ENCODE peak calls at places on chromosomes 2 and 18, in seven cellular contexts. One of them, this sample, is unnamed.

GRCh38 chr18:49733321-49733720 is 80.0 kb downstream of the ACAA2 start:
- DNase-seq in activated CD8-positive, alpha-beta memory T cell treated with anti-CD3 and anti-CD28 coated beads for 24 hours: no peak
- DNase-seq in GM10248: no peak
- DNase-seq in activated CD4-positive, alpha-beta T cell treated with anti-CD3 and anti-CD28 coated beads for 36 hours: no peak
- DNase-seq in stimulated activated CD4-positive, alpha-beta T cell treated with anti-CD3 and anti-CD28 coated beads, Interleukin-4, amount 100 ng/mL, for 48 hours: no peak
- DNase-seq in stimulated activated CD8-positive, alpha-beta memory T cell treated with anti-CD3 and anti-CD28 coated beads, Interleukin-15, amount 100 ng/mL, for 24 hours: no peak
- DNase-seq in RWPE1: no peak
- DNase-seq in this sample: no peak

GRCh38 chr2:134127496-134127895 is 126.4 kb upstream of the MGAT5 start:
- DNase-seq in activated CD8-positive, alpha-beta memory T cell treated with anti-CD3 and anti-CD28 coated beads for 24 hours: peak; percentile 76
- DNase-seq in GM10248: peak; percentile 40
- DNase-seq in activated CD4-positive, alpha-beta T cell treated with anti-CD3 and anti-CD28 coated beads for 36 hours: peak; percentile 84
- DNase-seq in stimulated activated CD4-positive, alpha-beta T cell treated with anti-CD3 and anti-CD28 coated beads, Interleukin-4, amount 100 ng/mL, for 48 hours: peak; percentile 50
- DNase-seq in stimulated activated CD8-positive, alpha-beta memory T cell treated with anti-CD3 and anti-CD28 coated beads, Interleukin-15, amount 100 ng/mL, for 24 hours: no peak
- DNase-seq in RWPE1: no peak
- DNase-seq in this sample: no peak

GRCh38 chr2:74188696-74189095 is 9.7 kb upstream of the MTHFD2 start:
- DNase-seq in activated CD8-positive, alpha-beta memory T cell treated with anti-CD3 and anti-CD28 coated beads for 24 hours: no peak
- DNase-seq in GM10248: no peak
- DNase-seq in activated CD4-positive, alpha-beta T cell treated with anti-CD3 and anti-CD28 coated beads for 36 hours: no peak
- DNase-seq in stimulated activated CD4-positive, alpha-beta T cell treated with anti-CD3 and anti-CD28 coated beads, Interleukin-4, amount 100 ng/mL, for 48 hours: no peak
- DNase-seq in stimulated activated CD8-positive, alpha-beta memory T cell treated with anti-CD3 and anti-CD28 coated beads, Interleukin-15, amount 100 ng/mL, for 24 hours: no peak
- DNase-seq in RWPE1: no peak
- DNase-seq in this sample: no peak

GRCh38 chr2:61793389-61793836 is 60.4 kb downstream of the FAM161A start:
- DNase-seq in activated CD8-positive, alpha-beta memory T cell treated with anti-CD3 and anti-CD28 coated beads for 24 hours: peak; percentile 80
- DNase-seq in GM10248: peak; percentile 88
- DNase-seq in activated CD4-positive, alpha-beta T cell treated with anti-CD3 and anti-CD28 coated beads for 36 hours: peak; percentile 85
- DNase-seq in stimulated activated CD4-positive, alpha-beta T cell treated with anti-CD3 and anti-CD28 coated beads, Interleukin-4, amount 100 ng/mL, for 48 hours: peak; percentile 58
- DNase-seq in stimulated activated CD8-positive, alpha-beta memory T cell treated with anti-CD3 and anti-CD28 coated beads, Interleukin-15, amount 100 ng/mL, for 24 hours: peak; percentile 10
- DNase-seq in RWPE1: peak; percentile 47
- DNase-seq in this sample: peak; percentile 77

GRCh38 chr2:47173986-47174730 is 19.1 kb upstream of the STPG4 start:
- DNase-seq in activated CD8-positive, alpha-beta memory T cell treated with anti-CD3 and anti-CD28 coated beads for 24 hours: no peak
- DNase-seq in GM10248: no peak
- DNase-seq in activated CD4-positive, alpha-beta T cell treated with anti-CD3 and anti-CD28 coated beads for 36 hours: no peak
- DNase-seq in stimulated activated CD4-positive, alpha-beta T cell treated with anti-CD3 and anti-CD28 coated beads, Interleukin-4, amount 100 ng/mL, for 48 hours: no peak
- DNase-seq in stimulated activated CD8-positive, alpha-beta memory T cell treated with anti-CD3 and anti-CD28 coated beads, Interleukin-15, amount 100 ng/mL, for 24 hours: no peak
- DNase-seq in RWPE1: no peak
- DNase-seq in this sample: no peak

GRCh38 chr2:157032019-157032418 is 225.5 kb upstream of the GALNT5 start:
- DNase-seq in activated CD8-positive, alpha-beta memory T cell treated with anti-CD3 and anti-CD28 coated beads for 24 hours: no peak
- DNase-seq in GM10248: no peak
- DNase-seq in activated CD4-positive, alpha-beta T cell treated with anti-CD3 and anti-CD28 coated beads for 36 hours: no peak
- DNase-seq in stimulated activated CD4-positive, alpha-beta T cell treated with anti-CD3 and anti-CD28 coated beads, Interleukin-4, amount 100 ng/mL, for 48 hours: no peak
- DNase-seq in stimulated activated CD8-positive, alpha-beta memory T cell treated with anti-CD3 and anti-CD28 coated beads, Interleukin-15, amount 100 ng/mL, for 24 hours: no peak
- DNase-seq in RWPE1: peak; percentile 82
- DNase-seq in this sample: peak; percentile 80

GRCh38 chr2:1366546-1367134 is 46.6 kb upstream of the TPO start:
- DNase-seq in activated CD8-positive, alpha-beta memory T cell treated with anti-CD3 and anti-CD28 coated beads for 24 hours: no peak
- DNase-seq in GM10248: no peak
- DNase-seq in activated CD4-positive, alpha-beta T cell treated with anti-CD3 and anti-CD28 coated beads for 36 hours: peak; percentile 14
- DNase-seq in stimulated activated CD4-positive, alpha-beta T cell treated with anti-CD3 and anti-CD28 coated beads, Interleukin-4, amount 100 ng/mL, for 48 hours: no peak
- DNase-seq in stimulated activated CD8-positive, alpha-beta memory T cell treated with anti-CD3 and anti-CD28 coated beads, Interleukin-15, amount 100 ng/mL, for 24 hours: no peak
- DNase-seq in RWPE1: no peak
- DNase-seq in this sample: no peak

GRCh38 chr18:37435996-37436395 is 129.6 kb downstream of the CELF4 start:
- DNase-seq in activated CD8-positive, alpha-beta memory T cell treated with anti-CD3 and anti-CD28 coated beads for 24 hours: no peak
- DNase-seq in GM10248: no peak
- DNase-seq in activated CD4-positive, alpha-beta T cell treated with anti-CD3 and anti-CD28 coated beads for 36 hours: no peak
- DNase-seq in stimulated activated CD4-positive, alpha-beta T cell treated with anti-CD3 and anti-CD28 coated beads, Interleukin-4, amount 100 ng/mL, for 48 hours: no peak
- DNase-seq in stimulated activated CD8-positive, alpha-beta memory T cell treated with anti-CD3 and anti-CD28 coated beads, Interleukin-15, amount 100 ng/mL, for 24 hours: no peak
- DNase-seq in RWPE1: no peak
- DNase-seq in this sample: peak; percentile 37

GRCh38 chr18:51807336-51807735 is 532.7 kb upstream of the DCC start:
- DNase-seq in activated CD8-positive, alpha-beta memory T cell treated with anti-CD3 and anti-CD28 coated beads for 24 hours: no peak
- DNase-seq in GM10248: no peak
- DNase-seq in activated CD4-positive, alpha-beta T cell treated with anti-CD3 and anti-CD28 coated beads for 36 hours: no peak
- DNase-seq in stimulated activated CD4-positive, alpha-beta T cell treated with anti-CD3 and anti-CD28 coated beads, Interleukin-4, amount 100 ng/mL, for 48 hours: no peak
- DNase-seq in stimulated activated CD8-positive, alpha-beta memory T cell treated with anti-CD3 and anti-CD28 coated beads, Interleukin-15, amount 100 ng/mL, for 24 hours: no peak
- DNase-seq in RWPE1: no peak
- DNase-seq in this sample: no peak

GRCh38 chr2:96531366-96531765 is 5.2 kb upstream of the ARID5A start:
- DNase-seq in activated CD8-positive, alpha-beta memory T cell treated with anti-CD3 and anti-CD28 coated beads for 24 hours: no peak
- DNase-seq in GM10248: no peak
- DNase-seq in activated CD4-positive, alpha-beta T cell treated with anti-CD3 and anti-CD28 coated beads for 36 hours: peak; percentile 7
- DNase-seq in stimulated activated CD4-positive, alpha-beta T cell treated with anti-CD3 and anti-CD28 coated beads, Interleukin-4, amount 100 ng/mL, for 48 hours: no peak
- DNase-seq in stimulated activated CD8-positive, alpha-beta memory T cell treated with anti-CD3 and anti-CD28 coated beads, Interleukin-15, amount 100 ng/mL, for 24 hours: no peak
- DNase-seq in RWPE1: no peak
- DNase-seq in this sample: no peak